ENCODE peak calls at places on chromosome 3, in seven cellular contexts. L, C, S, R, Q, Z and J are unnamed samples.

GRCh38 chr3:10522646-10523303 is 17.4 kb upstream of the ATP2B2 start:
- DNase-seq in L (no peak), C (no peak), S (no peak), R (no peak), Q (no peak), Z (no peak), J (no peak)

GRCh38 chr3:190169243-190169642 is 48.5 kb upstream of the P3H2 start:
- DNase-seq in L (no peak), C (no peak), S (no peak), R (no peak), Q (no peak), Z (no peak), J (no peak)

GRCh38 chr3:120726784-120727183 is 15.5 kb downstream of the RABL3 start:
- DNase-seq in L (no peak), C (no peak), S (no peak), R (no peak), Q (no peak), Z (no peak), J (no peak)

GRCh38 chr3:32872487-32873382 is 54.9 kb downstream of the TRIM71 start:
- DNase-seq in L (peak), C (no peak), S (no peak), R (no peak), Q (no peak), Z (no peak), J (no peak)

GRCh38 chr3:156356537-156357363 is 198.2 kb downstream of the SSR3 start:
- DNase-seq in L (no peak), C (no peak), S (no peak), R (no peak), Q (no peak), Z (no peak), J (no peak)

GRCh38 chr3:78791745-78792144 is 976.1 kb downstream of the ROBO1 start:
- DNase-seq in L (no peak), C (no peak), S (no peak), R (no peak), Q (no peak), Z (no peak), J (no peak)

GRCh38 chr3:94130690-94131089 is 67.8 kb downstream of the NSUN3 start:
- DNase-seq in L (no peak), C (no peak), S (no peak), R (no peak), Q (no peak), Z (no peak), J (no peak)

GRCh38 chr3:6125520-6125919 is 735.4 kb upstream of the GRM7 start:
- DNase-seq in L (no peak), C (no peak), S (no peak), R (no peak), Q (no peak), Z (no peak), J (no peak)

GRCh38 chr3:45939341-45939771 is 3.9 kb upstream of the CXCR6 start:
- DNase-seq in L (peak), C (no peak), S (no peak), R (no peak), Q (no peak), Z (no peak), J (no peak)

GRCh38 chr3:119258915-119259314 is 18.2 kb upstream of the B4GALT4 start:
- DNase-seq in L (no peak), C (no peak), S (no peak), R (no peak), Q (no peak), Z (no peak), J (no peak)

GRCh38 chr3:70608434-70608833 is 296.0 kb upstream of the MDFIC2 start:
- DNase-seq in L (no peak), C (no peak), S (no peak), R (no peak), Q (no peak), Z (no peak), J (no peak)

GRCh38 chr3:185867650-185868049 is 42.8 kb upstream of the IGF2BP2 start:
- DNase-seq in L (no peak), C (no peak), S (no peak), R (no peak), Q (no peak), Z (no peak), J (no peak)

GRCh38 chr3:130761730-130762311 is 15.2 kb upstream of the PIK3R4 start:
- DNase-seq in L (no peak), C (no peak), S (no peak), R (no peak), Q (no peak), Z (no peak), J (no peak)

GRCh38 chr3:160016972-160017371 is 28.3 kb downstream of the IL12A start:
- DNase-seq in L (no peak), C (no peak), S (no peak), R (no peak), Q (peak), Z (no peak), J (no peak)

GRCh38 chr3:122626515-122627180 is 49.2 kb downstream of the PARP15 start:
- DNase-seq in L (no peak), C (no peak), S (no peak), R (no peak), Q (no peak), Z (no peak), J (no peak)

GRCh38 chr3:30585654-30586053 is 20.7 kb upstream of the TGFBR2 start:
- DNase-seq in L (no peak), C (no peak), S (no peak), R (no peak), Q (no peak), Z (no peak), J (no peak)